ENCODE peak calls at places on chromosome 1, in four cellular contexts. E is neural crest cell, G is upper lobe of right lung, L is HL-60. B is an unnamed sample.

GRCh38 chr1:79430437-79430836 is 423.9 kb upstream of the ADGRL4 start:
- DNase-seq in L (no peak), G (peak), E (no peak), B (no peak)

GRCh38 chr1:88763649-88764406 is 79.8 kb downstream of the PKN2 start:
- DNase-seq in E (no peak), G (no peak), L (no peak), B (no peak)

GRCh38 chr1:205256956-205257615 is 29.3 kb downstream of the TMCC2 start:
- DNase-seq in E (no peak), L (no peak), G (no peak), B (peak)

GRCh38 chr1:206772228-206773002 is at the start of gene IL10:
- DNase-seq in G (no peak), E (no peak), L (peak), B (no peak)

GRCh38 chr1:171075041-171075440 is 15.7 kb upstream of the FMO3 start:
- DNase-seq in E (no peak), L (no peak), G (no peak), B (no peak)

GRCh38 chr1:100612540-100612939 is 74.6 kb downstream of the GPR88 start:
- DNase-seq in E (no peak), L (no peak), G (no peak), B (no peak)

GRCh38 chr1:166145496-166145895 is 21.3 kb downstream of the FAM78B start:
- DNase-seq in E (no peak), L (no peak), G (no peak), B (no peak)

GRCh38 chr1:15158506-15159165 is 5.1 kb downstream of the TMEM51 start:
- DNase-seq in E (no peak), G (no peak), L (no peak), B (no peak)

GRCh38 chr1:150999051-150999674 is 7.5 kb downstream of the MINDY1 start:
- DNase-seq in L (no peak), G (no peak), E (no peak), B (no peak)

GRCh38 chr1:33661791-33662190 is 189.3 kb downstream of the ZSCAN20 start:
- DNase-seq in G (no peak), E (no peak), L (no peak), B (no peak)

GRCh38 chr1:39539252-39539790 is 37.3 kb downstream of the PABPC4 start:
- DNase-seq in L (peak), E (peak), G (peak), B (peak)

GRCh38 chr1:150066838-150067183 is 765 bp upstream of the VPS45 start:
- DNase-seq in G (peak), L (peak), E (peak), B (peak)

GRCh38 chr1:154779563-154780189 is 90.4 kb downstream of the KCNN3 start:
- DNase-seq in G (no peak), L (no peak), E (no peak), B (no peak)

GRCh38 chr1:192786617-192787016 is 22.2 kb upstream of the RGS2 start:
- DNase-seq in G (no peak), L (no peak), E (no peak), B (no peak)

GRCh38 chr1:47231314-47232186 is 475 bp downstream of the TAL1 start:
- DNase-seq in E (peak), L (peak), G (no peak), B (peak)

GRCh38 chr1:245589221-245589620 is 434.4 kb downstream of the KIF26B start:
- DNase-seq in E (no peak), G (peak), L (no peak), B (no peak)

GRCh38 chr1:64471218-64471719 is 1.3 kb downstream of the CACHD1 start:
- DNase-seq in E (peak), G (peak), L (no peak), B (no peak)

GRCh38 chr1:12594966-12595838 is 22.8 kb downstream of the DHRS3 start:
- DNase-seq in L (no peak), E (no peak), G (peak), B (no peak)

GRCh38 chr1:152451254-152451653 is 37.2 kb upstream of the CRNN start:
- DNase-seq in L (no peak), E (no peak), G (no peak), B (no peak)

GRCh38 chr1:28160677-28161328 is 15.7 kb downstream of the PTAFR start:
- DNase-seq in L (no peak), G (no peak), E (no peak), B (no peak)

GRCh38 chr1:151828931-151829330 is 2.7 kb downstream of the RORC start:
- DNase-seq in L (peak), G (no peak), E (no peak), B (no peak)

GRCh38 chr1:11858968-11859871 is 475 bp upstream of the NPPB start:
- DNase-seq in L (peak), E (peak), G (peak), B (peak)

GRCh38 chr1:119784127-119784781 is 15.5 kb upstream of the HMGCS2 start:
- DNase-seq in L (peak), E (no peak), G (peak), B (no peak)

GRCh38 chr1:7648761-7649384 is 122.2 kb upstream of the VAMP3 start:
- DNase-seq in L (peak), G (peak), E (no peak), B (no peak)

GRCh38 chr1:24374891-24375786 is 38.4 kb downstream of the STPG1 start:
- DNase-seq in L (no peak), E (no peak), G (no peak), B (no peak)

GRCh38 chr1:70331962-70332361 is 22.6 kb downstream of the ANKRD13C start:
- DNase-seq in G (no peak), L (no peak), E (no peak), B (no peak)

DNA sequence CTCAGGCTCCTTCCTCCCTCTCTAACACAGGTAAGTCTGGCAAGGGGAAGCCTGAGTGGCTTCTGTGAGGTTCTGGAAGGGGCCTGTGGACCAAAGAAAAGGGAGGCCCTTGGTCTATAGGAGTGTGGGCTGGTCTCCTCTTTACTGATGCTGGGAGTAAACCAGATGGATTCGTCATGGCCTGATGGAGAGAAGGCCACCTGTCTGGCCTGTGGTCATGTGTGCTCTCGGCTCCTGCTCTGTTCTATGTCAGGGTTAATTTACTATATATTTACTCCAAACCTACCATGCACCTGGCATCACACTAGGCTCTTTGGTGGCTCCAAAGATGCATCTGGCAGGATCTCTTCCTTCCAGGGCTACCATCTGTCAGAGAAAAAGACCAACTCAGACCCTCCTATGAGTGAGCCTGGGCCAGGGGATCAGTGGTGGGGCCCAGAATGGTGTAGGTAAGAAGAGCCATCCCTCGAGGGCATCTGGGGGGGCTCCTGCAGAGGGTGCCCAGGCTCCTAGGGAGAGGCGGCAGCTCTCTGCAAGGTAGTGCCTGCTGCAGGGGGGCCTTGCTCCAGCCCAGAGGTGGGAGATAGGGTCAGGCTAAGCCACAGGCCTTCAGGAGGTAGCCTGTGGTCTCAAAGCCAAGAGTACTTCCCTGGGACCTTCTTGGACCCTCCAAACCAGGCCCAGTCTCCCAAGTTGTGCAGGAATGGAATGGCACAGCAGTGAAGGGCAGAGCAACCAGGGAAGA is 68.2 kb upstream of the SELENON start:
- DNase-seq in G (peak), E (no peak), L (no peak), B (no peak)
- TF ChIP-seq CTCF in G (no peak), E (no peak), L (no peak), B (no peak)

GRCh38 chr1:1550087-1550486 is 9.7 kb upstream of the TMEM240 start:
- DNase-seq in L (no peak), E (no peak), G (no peak), B (no peak)

GRCh38 chr1:1552263-1552639 is 11.8 kb upstream of the TMEM240 start:
- DNase-seq in G (no peak), L (no peak), E (no peak), B (no peak)

GRCh38 chr1:1551524-1552262 is 11.3 kb upstream of the TMEM240 start:
- DNase-seq in E (no peak), L (no peak), G (no peak), B (no peak)

GRCh38 chr1:1548591-1548990 is 8.2 kb upstream of the TMEM240 start:
- DNase-seq in L (no peak), E (no peak), G (no peak), B (no peak)

DNA sequence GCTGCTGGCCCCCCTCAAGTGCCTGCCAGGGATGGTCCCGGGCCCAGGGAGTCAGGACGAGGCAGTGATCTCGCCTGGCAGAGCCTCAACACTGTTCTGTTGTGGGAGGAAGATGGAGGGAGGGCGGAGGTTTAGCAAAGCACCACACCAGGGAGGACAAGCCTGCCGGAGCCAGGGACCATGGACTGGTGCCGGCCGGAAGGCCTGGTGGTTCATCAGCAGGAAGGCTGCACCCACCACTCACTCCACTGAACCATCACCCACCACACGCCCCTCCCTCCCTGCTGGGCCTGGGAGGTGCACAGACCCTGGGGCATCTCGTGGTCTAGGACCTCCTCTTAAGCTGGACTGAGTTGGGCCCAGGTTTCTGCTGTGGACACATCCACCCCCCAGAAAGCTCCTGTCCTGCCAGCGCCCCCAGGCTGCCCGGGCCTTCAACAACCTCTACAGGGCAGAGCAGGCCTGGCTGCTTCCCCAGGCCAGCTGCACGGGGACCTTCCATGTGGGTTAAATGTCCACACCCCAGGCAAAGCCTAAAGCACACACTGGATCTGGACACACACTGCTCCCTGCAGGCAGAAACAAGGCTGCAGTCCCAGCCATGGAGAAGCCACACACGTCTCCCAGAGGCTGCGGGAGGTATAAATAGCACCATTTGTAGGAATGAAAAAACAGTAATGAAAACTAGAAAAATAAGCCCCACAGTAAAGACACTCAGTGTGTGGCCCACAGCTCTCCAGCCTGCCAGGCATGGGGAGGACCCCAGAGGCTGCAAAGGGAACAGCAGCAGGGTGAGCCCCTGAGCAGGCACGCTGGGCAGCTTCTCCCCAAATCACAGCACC is 10.4 kb upstream of the TMEM240 start:
- DNase-seq in L (no peak), E (no peak), G (no peak), B (no peak)
- TF ChIP-seq CTCF in L (peak), E (peak), G (peak), B (no peak)

GRCh38 chr1:229420765-229421164 is 13.1 kb downstream of the ACTA1 start:
- DNase-seq in L (no peak), E (no peak), G (no peak), B (peak)
- TF ChIP-seq CTCF in L (no peak), E (no peak), G (no peak), B (peak)

DNA sequence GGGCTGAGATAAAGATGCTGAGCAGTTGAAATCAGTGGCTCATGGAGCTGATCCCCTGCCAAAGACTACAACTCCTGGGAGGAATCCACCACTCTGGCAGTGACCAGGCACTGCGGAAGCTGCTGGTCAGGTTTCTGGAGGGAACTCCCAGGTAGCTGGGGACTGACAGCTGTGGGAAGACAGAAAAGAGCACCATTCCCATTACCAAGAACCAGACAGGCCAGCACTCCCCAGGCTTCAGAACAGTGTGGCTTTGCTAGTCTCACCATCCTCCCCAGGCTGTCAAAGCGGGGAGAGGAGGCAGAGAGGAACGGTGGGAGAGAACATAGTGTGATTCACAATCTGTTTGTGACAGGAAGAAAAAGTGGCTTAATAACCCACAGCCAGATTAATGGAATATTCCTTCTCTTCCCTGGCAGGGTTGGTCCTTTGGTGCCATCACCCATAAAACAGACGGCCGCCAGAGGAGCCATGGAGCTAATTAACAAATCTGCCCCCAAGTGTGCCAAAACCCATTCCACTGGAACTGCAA is 92.1 kb downstream of the MAB21L3 start:
- DNase-seq in E (no peak), G (no peak), L (no peak), B (no peak)
- TF ChIP-seq CTCF in E (no peak), G (no peak), L (no peak), B (no peak)

GRCh38 chr1:45491464-45492260 is 699 bp upstream of the TESK2 start:
- DNase-seq in L (no peak), G (no peak), E (no peak), B (no peak)

GRCh38 chr1:45488978-45489377 is 2.0 kb downstream of the TESK2 start:
- DNase-seq in E (no peak), G (no peak), L (no peak), B (no peak)

GRCh38 chr1:45492691-45493090 is 1.7 kb upstream of the TESK2 start:
- DNase-seq in G (no peak), E (no peak), L (no peak), B (no peak)

GRCh38 chr1:45490121-45490622 is 791 bp downstream of the TESK2 start:
- DNase-seq in G (no peak), E (no peak), L (peak), B (no peak)

GRCh38 chr1:45490623-45491463 is at the start of gene TESK2:
- DNase-seq in E (peak), G (peak), L (peak), B (peak)
- TF ChIP-seq CTCF in E (peak), G (peak), L (no peak), B (no peak)

DNA sequence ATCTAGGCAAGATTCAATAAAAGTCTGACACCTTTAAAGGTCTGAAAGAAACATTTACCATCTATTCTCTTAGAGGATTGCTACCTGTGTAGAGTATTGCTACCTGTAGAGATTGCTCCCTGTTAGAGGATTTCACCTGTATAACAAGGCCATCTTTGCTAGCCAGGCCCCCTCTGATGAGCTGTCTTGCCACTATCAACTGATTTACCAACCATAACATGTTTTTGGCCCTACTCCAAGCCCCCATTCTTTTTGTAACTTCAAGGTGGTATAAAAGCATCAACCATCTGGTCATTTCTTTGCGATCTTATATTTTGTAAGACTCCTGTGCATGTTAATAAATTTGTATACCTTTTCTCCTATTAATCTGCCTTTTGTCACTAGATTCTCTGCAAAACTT is 424.7 kb upstream of the CAMK1G start:
- DNase-seq in G (no peak), L (no peak), E (no peak), B (no peak)
- TF ChIP-seq CTCF in G (no peak), L (no peak), E (no peak), B (no peak)

DNA sequence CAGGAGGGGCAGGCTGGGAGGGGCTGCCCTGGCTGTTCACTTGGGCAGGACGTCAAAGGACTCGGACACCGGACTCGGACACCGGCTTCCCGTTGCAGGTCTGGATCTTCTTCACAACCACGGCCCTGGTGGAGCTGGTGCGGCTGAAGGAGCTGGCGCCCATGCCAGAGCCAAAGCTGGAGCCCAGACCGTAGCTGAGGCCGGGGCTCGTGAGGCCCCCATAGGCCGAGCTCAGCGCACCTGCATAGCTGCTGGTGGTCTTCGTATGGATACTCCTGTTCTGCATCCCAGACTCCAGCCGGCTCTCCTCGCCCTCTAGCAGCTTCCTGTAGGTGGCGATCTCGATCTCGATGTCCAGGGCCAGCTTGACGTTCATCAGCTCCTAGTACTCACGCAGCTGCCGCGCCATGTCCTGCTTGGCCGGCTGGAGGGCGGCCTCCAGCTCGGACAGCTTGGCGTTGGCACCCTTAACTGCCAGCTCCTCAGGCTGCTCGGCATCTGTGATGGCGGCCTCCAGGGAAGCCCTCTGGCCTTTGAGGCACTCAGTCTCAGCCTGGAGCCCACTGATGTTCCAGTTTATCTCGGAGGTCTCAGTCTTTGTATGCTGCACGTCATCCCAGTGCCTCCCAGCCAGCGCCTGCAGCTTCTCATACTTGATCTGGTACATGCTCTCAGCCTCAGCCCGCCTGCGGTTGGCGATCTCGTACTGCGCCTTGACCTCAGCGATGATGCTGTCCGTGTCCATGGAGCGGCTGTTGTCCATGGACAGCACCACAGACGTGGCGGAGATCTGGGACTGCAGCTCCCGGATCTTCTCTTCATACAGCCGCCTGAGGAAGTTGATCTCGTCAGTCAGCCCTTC is 15.1 kb upstream of the KLF17 start:
- DNase-seq in G (peak), E (peak), L (no peak), B (no peak)
- TF ChIP-seq CTCF in G (no peak), E (peak), L (no peak), B (peak)

GRCh38 chr1:228181635-228182034 is 16.0 kb downstream of the IBA57 start:
- DNase-seq in E (no peak), G (no peak), L (no peak), B (no peak)

GRCh38 chr1:228178737-228179720 is 13.4 kb downstream of the IBA57 start:
- DNase-seq in L (no peak), E (no peak), G (peak), B (no peak)

GRCh38 chr1:228182296-228183030 is 16.9 kb downstream of the IBA57 start:
- DNase-seq in L (no peak), E (no peak), G (no peak), B (no peak)

GRCh38 chr1:228181105-228181504 is 15.5 kb downstream of the IBA57 start:
- DNase-seq in E (no peak), L (no peak), G (no peak), B (no peak)

DNA sequence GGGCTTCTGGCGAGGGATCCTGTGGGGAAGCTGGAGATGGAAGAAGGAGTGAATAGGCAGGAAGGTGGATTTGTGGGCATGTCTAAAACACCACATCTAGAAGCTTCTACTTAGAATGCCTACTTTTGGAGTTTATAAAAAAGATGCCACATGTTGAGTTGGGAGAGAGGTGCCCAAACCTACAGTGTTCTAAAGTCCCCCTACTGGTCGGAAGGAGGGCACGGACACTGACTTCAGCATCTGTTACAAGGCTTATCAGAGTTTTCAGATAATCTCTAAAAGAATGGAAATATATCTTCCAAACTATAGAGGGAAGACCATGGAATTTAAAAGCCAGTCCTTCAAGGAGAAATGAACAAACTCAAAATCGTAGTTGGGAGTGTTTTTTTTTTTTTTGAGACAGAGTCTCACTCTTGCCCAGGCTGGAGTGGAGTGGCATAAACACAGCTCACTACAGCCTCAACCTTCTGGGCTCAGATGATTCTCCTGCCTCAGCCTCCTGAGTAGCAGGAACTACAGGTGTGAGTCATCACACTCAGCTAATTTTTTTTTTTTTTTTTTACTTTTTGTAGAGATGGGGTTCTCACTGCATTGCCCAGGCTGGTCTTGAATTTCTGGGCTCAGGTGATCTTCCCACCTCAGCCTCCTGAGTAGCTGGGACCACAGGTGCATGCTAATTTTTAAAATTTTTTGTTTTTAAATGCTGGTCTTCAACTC is 14.8 kb downstream of the IBA57 start:
- DNase-seq in L (no peak), G (no peak), E (no peak), B (no peak)
- TF ChIP-seq CTCF in L (no peak), G (peak), E (peak), B (no peak)